ENCODE peak calls at places on chromosomes 7 and 10, in eight cellular contexts. K, R, B, J, W, G, D and S are unnamed samples.

GRCh38 chr7:104160375-104160774 is 47.4 kb downstream of the ORC5 start:
- DNase-seq in K (no peak), R (peak), B (no peak), J (no peak), W (peak), G (no peak), D (no peak), S (no peak)

GRCh38 chr10:74118794-74119193 is 31.8 kb downstream of the AP3M1 start:
- DNase-seq in K (no peak), R (peak), B (no peak), J (no peak), W (no peak), G (no peak), D (no peak), S (no peak)

GRCh38 chr10:30103595-30104310 is 44.4 kb upstream of the JCAD start:
- DNase-seq in K (no peak), R (no peak), B (no peak), J (no peak), W (no peak), G (no peak), D (no peak), S (no peak)

GRCh38 chr7:142759433-142759832 is 10.2 kb downstream of the PRSS1 start:
- DNase-seq in K (no peak), R (no peak), B (no peak), J (no peak), W (no peak), G (no peak), D (no peak), S (no peak)

GRCh38 chr10:44030132-44030531 is 354.8 kb downstream of the CXCL12 start:
- DNase-seq in K (no peak), R (no peak), B (no peak), J (no peak), W (no peak), G (no peak), D (no peak), S (no peak)

GRCh38 chr7:25060487-25061055 is 64.5 kb downstream of the CYCS start:
- DNase-seq in K (no peak), R (no peak), B (no peak), J (no peak), W (no peak), G (no peak), D (no peak), S (no peak)

GRCh38 chr7:156764016-156764669 is 123.6 kb downstream of the RNF32 start:
- DNase-seq in K (peak), R (peak), B (peak), J (no peak), W (peak), G (peak), D (peak), S (peak)

GRCh38 chr7:91940171-91940570 is 491 bp upstream of the AKAP9 start:
- DNase-seq in K (peak), R (peak), B (peak), J (no peak), W (no peak), G (no peak), D (peak), S (peak)

GRCh38 chr10:10500941-10501340 is 516.7 kb upstream of the CELF2 start:
- DNase-seq in K (no peak), R (peak), B (no peak), J (no peak), W (no peak), G (no peak), D (no peak), S (no peak)

GRCh38 chr7:129053938-129054437 is 923 bp downstream of the TNPO3 start:
- DNase-seq in K (no peak), R (no peak), B (no peak), J (no peak), W (no peak), G (no peak), D (no peak), S (no peak)

GRCh38 chr7:71860572-71860971 is 551.6 kb downstream of the CALN1 start:
- DNase-seq in K (no peak), R (no peak), B (no peak), J (no peak), W (no peak), G (no peak), D (no peak), S (no peak)

GRCh38 chr7:17932770-17933169 is 7.5 kb downstream of the SNX13 start:
- DNase-seq in K (no peak), R (no peak), B (no peak), J (no peak), W (no peak), G (no peak), D (no peak), S (no peak)

GRCh38 chr7:13793926-13794325 is 195.5 kb downstream of the ETV1 start:
- DNase-seq in K (no peak), R (no peak), B (no peak), J (no peak), W (no peak), G (no peak), D (no peak), S (no peak)